ENCODE peak calls at places on chromosomes 11 and 22, in six cellular contexts. W is germinal center, G is neural crest cell, O is NCI-H82, X is WTC11, K is DMS53. U is an unnamed sample.

GRCh38 chr11:76577199-76577920 is 93.2 kb downstream of the LRRC32 start:
- DNase-seq in W (no peak), G (no peak), O (no peak), X (no peak), K (no peak), U (no peak)

GRCh38 chr11:84855846-84856245 is 771.3 kb downstream of the DLG2 start:
- DNase-seq in W (no peak), G (no peak), O (no peak), X (no peak), K (no peak), U (no peak)

GRCh38 chr11:116517077-116517476 is 255.7 kb downstream of the BUD13 start:
- DNase-seq in W (no peak), G (no peak), O (peak; percentile 85), X (no peak), K (peak; percentile 75), U (no peak)

GRCh38 chr11:12832828-12833227 is 158.6 kb downstream of the TEAD1 start:
- DNase-seq in W (no peak), G (no peak), O (peak; percentile 31), X (no peak), K (no peak), U (no peak)

GRCh38 chr22:30167734-30168133 is 78.8 kb downstream of the LIF start:
- DNase-seq in W (no peak), G (no peak), O (no peak), X (no peak), K (no peak), U (no peak)

GRCh38 chr11:27028653-27029052 is 12.0 kb upstream of the BBOX1 start:
- DNase-seq in W (no peak), G (no peak), O (no peak), X (no peak), K (no peak), U (no peak)

GRCh38 chr11:17256512-17256911 is 20.0 kb upstream of the NUCB2 start:
- DNase-seq in W (no peak), G (no peak), O (no peak), X (no peak), K (no peak), U (no peak)

GRCh38 chr22:32389685-32390084 is 22.4 kb downstream of the RTCB start:
- DNase-seq in W (no peak), G (peak; percentile 30), O (peak; percentile 30), X (peak; percentile 40), K (peak; percentile 8), U (peak; percentile 74)

GRCh38 chr11:90228056-90228455 is 5.2 kb upstream of the CHORDC1 start:
- DNase-seq in W (no peak), G (no peak), O (no peak), X (no peak), K (no peak), U (peak; percentile 34)

GRCh38 chr11:64407221-64407620 is 48.3 kb downstream of the RPS6KA4 start:
- DNase-seq in W (no peak), G (no peak), O (no peak), X (no peak), K (no peak), U (no peak)

GRCh38 chr11:13150487-13150886 is 127.1 kb upstream of the BMAL1 start:
- DNase-seq in W (no peak), G (no peak), O (no peak), X (no peak), K (no peak), U (no peak)

GRCh38 chr22:32986773-32987050 is 71.5 kb downstream of the SYN3 start:
- DNase-seq in W (no peak), G (no peak), O (no peak), X (no peak), K (no peak), U (no peak)

GRCh38 chr11:62577046-62577708 is 3.5 kb upstream of the EEF1G start:
- DNase-seq in W (no peak), G (no peak), O (no peak), X (no peak), K (no peak), U (no peak)

GRCh38 chr11:28675183-28675582 is 567.0 kb downstream of the METTL15 start:
- DNase-seq in W (no peak), G (no peak), O (no peak), X (no peak), K (no peak), U (no peak)

GRCh38 chr11:39461065-39461464 is 1998.4 kb downstream of the LRRC4C start:
- DNase-seq in W (no peak), G (no peak), O (no peak), X (no peak), K (no peak), U (no peak)

GRCh38 chr11:2343502-2343901 is 33.6 kb upstream of the CD81 start:
- DNase-seq in W (no peak), G (no peak), O (no peak), X (no peak), K (no peak), U (no peak)

GRCh38 chr11:128890543-128891409 is at the start of gene KCNJ5:
- DNase-seq in W (no peak), G (peak; percentile 43), O (peak; percentile 65), X (peak; percentile 56), K (peak; percentile 75), U (peak; percentile 78)

GRCh38 chr11:64801591-64802369 is 1.2 kb downstream of the MAP4K2 start:
- DNase-seq in W (peak; percentile 30), G (no peak), O (no peak), X (no peak), K (no peak), U (no peak)

GRCh38 chr11:73779084-73779902 is 8.4 kb upstream of the MRPL48 start:
- DNase-seq in W (peak; percentile 96), G (peak; percentile 96), O (peak; percentile 99), X (peak; percentile 99), K (peak; percentile 100), U (peak; percentile 99)

GRCh38 chr11:116231540-116231939 is 541.2 kb downstream of the BUD13 start:
- DNase-seq in W (no peak), G (no peak), O (no peak), X (no peak), K (peak; percentile 92), U (no peak)

GRCh38 chr22:42179616-42180015 is 49.0 kb upstream of the CYP2D6 start:
- DNase-seq in W (no peak), G (no peak), O (no peak), X (no peak), K (no peak), U (no peak)

GRCh38 chr11:9143726-9144125 is 52.3 kb upstream of the SCUBE2 start:
- DNase-seq in W (no peak), G (no peak), O (no peak), X (no peak), K (no peak), U (no peak)

GRCh38 chr22:48060266-48060665 is 1297.8 kb downstream of the TBC1D22A start:
- DNase-seq in W (no peak), G (no peak), O (no peak), X (no peak), K (no peak), U (no peak)

GRCh38 chr11:83566948-83567347 is 280.8 kb upstream of the CCDC90B start:
- DNase-seq in W (no peak), G (no peak), O (no peak), X (no peak), K (peak; percentile 53), U (no peak)

GRCh38 chr11:2788751-2789140 is 89.0 kb upstream of the KCNQ1OT1 start:
- DNase-seq in W (no peak), G (no peak), O (no peak), X (peak; percentile 7), K (no peak), U (no peak)

GRCh38 chr11:26696330-26696729 is 25.5 kb downstream of the SLC5A12 start:
- DNase-seq in W (no peak), G (no peak), O (no peak), X (no peak), K (peak; percentile 86), U (no peak)

GRCh38 chr11:72958790-72959189 is 144.6 kb downstream of the ATG16L2 start:
- DNase-seq in W (no peak), G (no peak), O (no peak), X (no peak), K (no peak), U (no peak)

GRCh38 chr11:66879583-66879982 is 22.7 kb downstream of the LRFN4 start:
- DNase-seq in W (no peak), G (no peak), O (no peak), X (no peak), K (no peak), U (no peak)

U was measured in GM23338.